ENCODE peak calls at places on chromosomes 6 and 20, in nine cellular contexts. R, A, Y, V, X, G, K, J and C are unnamed samples.

GRCh38 chr6:15370730-15371129 is 124.9 kb downstream of the JARID2 start:
- DNase-seq in R (no peak), A (no peak), Y (no peak), V (no peak), X (no peak), G (no peak), K (no peak), J (no peak), C (no peak)

GRCh38 chr6:31903957-31904356 is 2.1 kb upstream of the ZBTB12 start:
- DNase-seq in R (no peak), A (no peak), Y (no peak), V (no peak), X (no peak), G (no peak), K (peak; percentile 58), J (no peak), C (no peak)

GRCh38 chr6:137519629-137520176 is 25.5 kb upstream of the OLIG3 start:
- DNase-seq in R (no peak), A (no peak), Y (no peak), V (no peak), X (no peak), G (peak; percentile 55), K (no peak), J (no peak), C (no peak)

GRCh38 chr20:58596244-58597010 is 54.7 kb upstream of the STX16 start:
- DNase-seq in R (no peak), A (no peak), Y (no peak), V (no peak), X (no peak), G (no peak), K (no peak), J (no peak), C (no peak)

GRCh38 chr6:110511401-110511800 is 35.0 kb upstream of the SLC22A16 start:
- DNase-seq in R (no peak), A (no peak), Y (peak; percentile 80), V (no peak), X (peak; percentile 25), G (no peak), K (no peak), J (no peak), C (peak; percentile 52)

GRCh38 chr6:30378290-30378937 is 33.5 kb downstream of the RPP21 start:
- DNase-seq in R (no peak), A (no peak), Y (no peak), V (peak; percentile 41), X (peak; percentile 68), G (peak; percentile 77), K (peak; percentile 44), J (no peak), C (no peak)

GRCh38 chr20:9269280-9269971 is 200.5 kb downstream of the PLCB4 start:
- DNase-seq in R (no peak), A (no peak), Y (no peak), V (no peak), X (no peak), G (no peak), K (peak; percentile 47), J (no peak), C (no peak)

GRCh38 chr6:46000905-46001304 is 14.8 kb downstream of the CLIC5 start:
- DNase-seq in R (no peak), A (no peak), Y (no peak), V (no peak), X (no peak), G (no peak), K (no peak), J (no peak), C (no peak)

GRCh38 chr6:52227495-52227894 is 16.8 kb downstream of the IL17F start:
- DNase-seq in R (no peak), A (no peak), Y (no peak), V (no peak), X (no peak), G (no peak), K (no peak), J (no peak), C (no peak)

DNA sequence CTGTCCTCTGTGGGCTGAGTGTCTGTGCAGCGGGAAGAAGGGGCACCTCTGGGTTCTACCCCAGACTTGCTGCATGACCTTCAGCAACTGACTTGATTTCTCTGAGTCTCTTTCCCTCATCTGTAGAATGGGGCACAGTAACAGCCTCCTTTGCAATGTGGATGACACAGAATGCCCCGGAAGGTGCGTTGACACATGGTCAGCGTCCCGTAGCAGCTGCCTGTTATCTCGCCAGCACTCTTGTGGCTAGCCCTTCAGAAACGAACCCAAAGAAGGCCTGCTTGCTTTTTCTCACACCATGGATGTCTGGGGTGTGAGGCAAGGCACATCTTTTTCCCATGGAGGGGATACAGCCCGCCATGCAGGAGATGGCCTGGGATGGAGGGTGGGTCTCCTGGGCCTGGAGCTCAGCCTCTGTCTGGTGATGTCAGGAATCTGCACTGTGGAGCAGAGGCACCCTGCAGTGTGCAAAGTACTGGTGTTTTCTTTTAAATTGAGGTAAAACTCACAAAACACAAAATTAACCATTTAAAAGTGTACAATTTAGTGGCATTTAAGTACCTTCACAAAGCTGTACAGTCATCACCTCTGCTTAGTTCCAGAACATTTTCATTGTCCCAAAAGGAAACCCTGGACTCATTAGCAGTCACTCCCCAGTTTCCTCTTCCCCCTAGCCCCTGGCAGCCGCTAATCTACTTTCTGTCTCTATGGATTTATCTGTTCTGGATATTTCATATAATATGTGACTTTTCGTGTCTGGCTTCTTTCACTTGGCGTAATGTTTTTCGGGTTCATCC is 59.8 kb upstream of the FAM83D start:
- DNase-seq in R (no peak), A (no peak), Y (no peak), V (no peak), X (no peak), G (no peak), K (no peak), J (no peak), C (no peak)
- H3K4me1 ChIP-seq in R (peaks cover 30% of the 10 kb centered on the region), A (no peaks in the 10 kb centered on the region), Y (peaks cover 4% of the 10 kb centered on the region), V (no peaks in the 10 kb centered on the region), X (peaks cover 14% of the 10 kb centered on the region), G (no peaks in the 10 kb centered on the region), K (no peaks in the 10 kb centered on the region), J (peaks cover 11% of the 10 kb centered on the region), C (peaks cover 8% of the 10 kb centered on the region)

GRCh38 chr6:119351005-119351394 is 1.4 kb upstream of the MAN1A1 start:
- DNase-seq in R (no peak), A (no peak), Y (no peak), V (no peak), X (peak; percentile 57), G (no peak), K (peak; percentile 73), J (no peak), C (no peak)
- H3K4me1 ChIP-seq in R (peaks cover 29% of the 10 kb centered on the region), A (peaks cover 26% of the 10 kb centered on the region), Y (peaks cover 7% of the 10 kb centered on the region), V (peaks cover 18% of the 10 kb centered on the region), X (peaks cover 15% of the 10 kb centered on the region), G (no peaks in the 10 kb centered on the region), K (no peaks in the 10 kb centered on the region), J (peaks cover 17% of the 10 kb centered on the region), C (peaks cover 12% of the 10 kb centered on the region)

GRCh38 chr6:88814909-88815308 is 148.5 kb downstream of the RNGTT start:
- DNase-seq in R (no peak), A (no peak), Y (no peak), V (no peak), X (no peak), G (no peak), K (no peak), J (no peak), C (no peak)

GRCh38 chr6:88810089-88810488 is 153.3 kb downstream of the RNGTT start:
- DNase-seq in R (no peak), A (no peak), Y (no peak), V (no peak), X (no peak), G (no peak), K (no peak), J (no peak), C (no peak)

GRCh38 chr6:88813045-88813444 is 150.4 kb downstream of the RNGTT start:
- DNase-seq in R (no peak), A (no peak), Y (no peak), V (no peak), X (no peak), G (no peak), K (no peak), J (no peak), C (no peak)

GRCh38 chr6:88815491-88815890 is 147.9 kb downstream of the RNGTT start:
- DNase-seq in R (no peak), A (no peak), Y (no peak), V (no peak), X (no peak), G (no peak), K (no peak), J (no peak), C (no peak)
- H3K4me1 ChIP-seq in R (no peaks in the 10 kb centered on the region), A (no peaks in the 10 kb centered on the region), Y (no peaks in the 10 kb centered on the region), V (no peaks in the 10 kb centered on the region), X (no peaks in the 10 kb centered on the region), G (no peaks in the 10 kb centered on the region), K (no peaks in the 10 kb centered on the region), J (peaks cover 20% of the 10 kb centered on the region), C (peaks cover 22% of the 10 kb centered on the region)

GRCh38 chr6:43814865-43815264 is 44.9 kb downstream of the VEGFA start:
- DNase-seq in R (no peak), A (no peak), Y (no peak), V (no peak), X (no peak), G (no peak), K (no peak), J (no peak), C (no peak)
- H3K4me1 ChIP-seq in R (peaks cover 13% of the 10 kb centered on the region), A (peaks cover 16% of the 10 kb centered on the region), Y (no peaks in the 10 kb centered on the region), V (no peaks in the 10 kb centered on the region), X (no peaks in the 10 kb centered on the region), G (no peaks in the 10 kb centered on the region), K (peaks cover 31% of the 10 kb centered on the region), J (peaks cover 5% of the 10 kb centered on the region), C (peaks cover 56% of the 10 kb centered on the region)

GRCh38 chr6:24879351-24879750 is 56.4 kb downstream of the RIPOR2 start:
- DNase-seq in R (no peak), A (no peak), Y (no peak), V (no peak), X (peak; percentile 63), G (no peak), K (no peak), J (no peak), C (no peak)

GRCh38 chr6:24882295-24882694 is 53.5 kb downstream of the RIPOR2 start:
- DNase-seq in R (no peak), A (no peak), Y (no peak), V (no peak), X (peak; percentile 79), G (no peak), K (no peak), J (no peak), C (no peak)

GRCh38 chr6:24887520-24887919 is 48.2 kb downstream of the RIPOR2 start:
- DNase-seq in R (no peak), A (no peak), Y (no peak), V (no peak), X (no peak), G (no peak), K (no peak), J (no peak), C (no peak)

GRCh38 chr6:24883618-24884017 is 52.1 kb downstream of the RIPOR2 start:
- DNase-seq in R (no peak), A (no peak), Y (no peak), V (no peak), X (peak; percentile 73), G (no peak), K (peak; percentile 35), J (no peak), C (no peak)

GRCh38 chr6:24882835-24883555 is 52.8 kb downstream of the RIPOR2 start:
- DNase-seq in R (no peak), A (no peak), Y (no peak), V (no peak), X (no peak), G (no peak), K (no peak), J (no peak), C (no peak)
- H3K4me1 ChIP-seq in R (peaks cover 77% of the 10 kb centered on the region), A (peaks cover 2% of the 10 kb centered on the region), Y (peaks cover 10% of the 10 kb centered on the region), V (peaks cover 7% of the 10 kb centered on the region), X (peaks cover 39% of the 10 kb centered on the region), G (peaks cover 14% of the 10 kb centered on the region), K (peaks cover 10% of the 10 kb centered on the region), J (no peaks in the 10 kb centered on the region), C (peaks cover 5% of the 10 kb centered on the region)